ENCODE peak calls at places on chromosomes 12 and 14, in five cellular contexts. Y is WERI-Rb-1; S is stimulated activated CD4-positive, alpha-beta T cell treated with anti-CD3 and anti-CD28 coated beads, Interleukin-2, amount 100 ng/mL, for 24 hours; A is RWPE1; U is T-helper 9 cell. H is an unnamed sample.

GRCh38 chr12:57621497-57622292 is 10.5 kb downstream of the ARHGEF25 start:
- DNase-seq in U (peak), S (peak), Y (peak), A (peak), H (no peak)

GRCh38 chr14:100747736-100748135 is 21.0 kb downstream of the DLK1 start:
- DNase-seq in S (no peak), U (no peak), Y (no peak), A (no peak), H (no peak)

GRCh38 chr12:7079826-7080125 is 12.5 kb downstream of the C1R start:
- DNase-seq in S (no peak), Y (no peak), A (no peak), U (no peak), H (no peak)

GRCh38 chr14:48936352-48936751 is 649.8 kb downstream of the RPS29 start:
- DNase-seq in A (peak), U (no peak), S (no peak), Y (peak), H (no peak)

GRCh38 chr12:32151552-32151951 is 44.9 kb downstream of the BICD1 start:
- DNase-seq in Y (no peak), S (no peak), U (no peak), A (no peak), H (no peak)

GRCh38 chr12:48765753-48766162 is 23.1 kb downstream of the ADCY6 start:
- DNase-seq in A (no peak), U (no peak), S (no peak), Y (no peak), H (no peak)

GRCh38 chr12:20212658-20213387 is 155.5 kb upstream of the PDE3A start:
- DNase-seq in S (no peak), A (peak), U (no peak), Y (no peak), H (no peak)

GRCh38 chr12:46359667-46360280 is 12.8 kb downstream of the SLC38A2 start:
- DNase-seq in U (no peak), S (no peak), A (no peak), Y (no peak), H (no peak)

GRCh38 chr12:11658796-11659195 is 9.3 kb downstream of the ETV6 start:
- DNase-seq in S (no peak), A (no peak), Y (no peak), U (no peak), H (no peak)

GRCh38 chr12:32457251-32458025 is 58.1 kb downstream of the FGD4 start:
- DNase-seq in Y (no peak), A (no peak), S (no peak), U (no peak), H (no peak)

GRCh38 chr12:99722690-99723486 is 75.3 kb downstream of the GARIN6 start:
- DNase-seq in Y (peak), S (no peak), U (no peak), A (no peak), H (no peak)

GRCh38 chr12:79546461-79547043 is 144.2 kb downstream of the PAWR start:
- DNase-seq in S (no peak), U (no peak), Y (no peak), A (peak), H (no peak)

GRCh38 chr12:95182868-95183415 is 34.3 kb downstream of the FGD6 start:
- DNase-seq in U (no peak), S (no peak), Y (no peak), A (peak), H (peak)

GRCh38 chr12:32583535-32583934 is 95.6 kb upstream of the DNM1L start:
- DNase-seq in S (no peak), A (no peak), U (no peak), Y (no peak), H (no peak)

GRCh38 chr14:74825008-74825407 is 50.9 kb downstream of the PROX2 start:
- DNase-seq in S (no peak), Y (no peak), A (no peak), U (no peak), H (no peak)

GRCh38 chr12:78470354-78471195 is 394.0 kb upstream of the SYT1 start:
- DNase-seq in U (no peak), S (no peak), A (peak), Y (peak), H (no peak)

GRCh38 chr12:120818416-120818815 is 85.7 kb downstream of the SPPL3 start:
- DNase-seq in S (no peak), Y (no peak), A (no peak), U (no peak), H (no peak)

GRCh38 chr14:64806202-64806861 is 73.4 kb downstream of the SPTB start:
- DNase-seq in A (peak), U (no peak), S (no peak), Y (no peak), H (no peak)

GRCh38 chr12:77377116-77377515 is 311.7 kb upstream of the E2F7 start:
- DNase-seq in Y (no peak), A (no peak), S (no peak), U (no peak), H (no peak)

GRCh38 chr12:106757623-106758348 is 16.7 kb upstream of the RIC8B start:
- DNase-seq in S (no peak), Y (no peak), A (no peak), U (no peak), H (no peak)

GRCh38 chr12:16399110-16399509 is 51.7 kb downstream of the MGST1 start:
- DNase-seq in S (no peak), U (no peak), Y (no peak), A (no peak), H (no peak)

GRCh38 chr12:64160021-64160717 is 61.9 kb downstream of the KICS2 start:
- DNase-seq in U (no peak), Y (no peak), S (no peak), A (peak), H (no peak)

GRCh38 chr12:48818831-48819590 is 715 bp downstream of the CACNB3 start:
- DNase-seq in A (no peak), Y (peak), U (no peak), S (peak), H (no peak)

GRCh38 chr14:87005336-87005735 is 987.6 kb downstream of the GALC start:
- DNase-seq in S (no peak), U (no peak), A (no peak), Y (no peak), H (no peak)

GRCh38 chr12:110012137-110012536 is 12.9 kb downstream of the ANKRD13A start:
- DNase-seq in Y (no peak), S (no peak), U (no peak), A (no peak), H (peak)

H was measured in stimulated activated naive B cell treated with anti-CD40 and anti-IgM and Interleukin-4, amounts not matched to agents 10 μg/mL and 1 μg/mL and 100 μg/mL, for 72 hours.